ENCODE peak calls at places on chromosomes 1 and 21, in four cellular contexts. One of them, this sample, is unnamed.
A peak's percentile ranks its signal among the peaks of the same experiment; 100 is the strongest.

GRCh38 chr1:209549384-209550001 is 34.0 kb upstream of the CAMK1G start:
- DNase-seq in IMR-90: no peak
- DNase-seq in K562: peak; percentile 28
- DNase-seq in A549: no peak
- DNase-seq in this sample: peak; percentile 15

GRCh38 chr1:32538887-32539583 is at the start of gene ZBTB8A:
- DNase-seq in A549: peak; percentile 66
- DNase-seq in IMR-90: peak; percentile 52
- DNase-seq in K562: peak; percentile 25
- DNase-seq in this sample: peak; percentile 83

GRCh38 chr1:178935610-178936009 is 64.7 kb upstream of the ANGPTL1 start:
- DNase-seq in A549: no peak
- DNase-seq in K562: no peak
- DNase-seq in IMR-90: no peak
- DNase-seq in this sample: no peak

GRCh38 chr1:68963353-68963752 is 466.5 kb upstream of the DEPDC1 start:
- DNase-seq in A549: no peak
- DNase-seq in K562: no peak
- DNase-seq in IMR-90: no peak
- DNase-seq in this sample: no peak

GRCh38 chr21:36504067-36505058 is 24.4 kb upstream of the CLDN14 start:
- DNase-seq in A549: peak; percentile 44
- DNase-seq in K562: peak; percentile 58
- DNase-seq in IMR-90: peak; percentile 68
- DNase-seq in this sample: peak; percentile 35

GRCh38 chr1:23515905-23516304 is 15.1 kb downstream of the E2F2 start:
- DNase-seq in IMR-90: no peak
- DNase-seq in A549: no peak
- DNase-seq in K562: no peak
- DNase-seq in this sample: no peak

GRCh38 chr1:165240486-165240885 is 116.0 kb downstream of the LMX1A start:
- DNase-seq in IMR-90: no peak
- DNase-seq in A549: no peak
- DNase-seq in K562: no peak
- DNase-seq in this sample: no peak

GRCh38 chr1:37699147-37699546 is 6.8 kb downstream of the CDCA8 start:
- DNase-seq in K562: no peak
- DNase-seq in IMR-90: no peak
- DNase-seq in A549: no peak
- DNase-seq in this sample: no peak

GRCh38 chr1:17587693-17588047 is 48.2 kb downstream of the ARHGEF10L start:
- DNase-seq in K562: no peak
- DNase-seq in IMR-90: peak; percentile 68
- DNase-seq in A549: peak; percentile 16
- DNase-seq in this sample: no peak

GRCh38 chr1:89888480-89889335 is 67.9 kb downstream of the LRRC8D start:
- DNase-seq in K562: no peak
- DNase-seq in IMR-90: peak; percentile 29
- DNase-seq in A549: no peak
- DNase-seq in this sample: no peak

GRCh38 chr1:27166929-27167328 is 12.0 kb upstream of the SLC9A1 start:
- DNase-seq in K562: no peak
- DNase-seq in IMR-90: no peak
- DNase-seq in A549: no peak
- DNase-seq in this sample: no peak

DNA sequence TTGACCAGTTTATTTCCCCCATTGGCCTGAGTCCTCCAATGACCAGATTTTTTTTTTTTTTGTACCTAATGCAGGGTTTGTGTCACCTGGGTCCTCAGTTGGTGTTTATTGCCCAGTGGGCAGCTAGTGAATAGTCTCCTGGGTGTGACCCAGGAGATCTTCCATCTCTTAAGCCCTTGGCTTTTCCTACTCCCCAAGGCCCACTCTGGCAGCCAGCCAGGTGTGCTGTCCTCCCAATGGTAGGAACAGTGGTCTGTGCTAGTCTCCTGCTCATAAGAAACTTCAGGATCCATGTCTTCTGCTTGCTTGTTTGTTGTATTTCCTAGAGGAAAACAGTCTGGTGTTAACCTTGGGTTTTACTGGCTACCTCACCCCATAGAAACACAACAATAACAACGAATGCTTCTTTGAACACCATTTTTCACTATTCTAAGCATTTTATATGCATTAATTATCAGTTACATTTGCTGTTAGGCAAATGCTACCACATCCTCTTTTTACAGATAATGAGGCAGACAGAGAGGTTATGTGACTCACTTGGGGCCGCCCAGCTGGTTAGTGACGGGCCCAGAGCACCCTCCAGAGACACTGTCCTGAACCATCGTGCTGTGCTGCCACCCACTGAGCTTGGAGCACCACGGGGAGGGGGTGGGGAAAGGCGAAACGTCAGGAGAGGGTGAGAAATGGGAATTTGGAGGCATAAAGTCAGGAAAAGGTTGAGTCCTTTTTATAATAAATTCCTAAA is 107.5 kb downstream of the HIVEP3 start:
- DNase-seq in IMR-90: peak; percentile 56
- DNase-seq in K562: no peak
- DNase-seq in A549: no peak
- DNase-seq in this sample: no peak
- TF ChIP-seq RFX5 in IMR-90: no peak
- TF ChIP-seq RFX5 in K562: no peak
- TF ChIP-seq RFX5 in A549: no peak
- TF ChIP-seq RFX5 in this sample: no peak

DNA sequence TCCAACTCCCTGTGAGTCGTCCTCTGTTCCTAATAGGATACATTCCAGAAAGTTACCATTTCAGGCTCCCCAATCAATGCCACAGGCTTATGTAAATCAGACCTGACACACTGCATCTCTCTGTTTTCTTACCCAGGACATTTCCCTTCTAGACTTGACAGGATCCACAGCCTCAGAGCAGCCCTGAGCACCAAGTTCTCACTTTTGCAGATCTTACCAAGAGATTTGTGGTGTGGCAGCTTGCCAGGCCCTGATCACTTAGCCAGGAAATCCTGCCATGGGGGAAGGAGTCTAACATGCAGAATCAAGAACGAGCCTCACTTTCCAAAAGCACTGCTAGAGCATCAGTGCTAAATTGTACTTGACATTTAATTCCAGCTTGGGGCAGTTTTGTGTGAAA is 202.9 kb downstream of the TBX15 start:
- DNase-seq in IMR-90: no peak
- DNase-seq in A549: no peak
- DNase-seq in K562: no peak
- DNase-seq in this sample: no peak
- TF ChIP-seq RFX5 in IMR-90: no peak
- TF ChIP-seq RFX5 in A549: no peak
- TF ChIP-seq RFX5 in K562: no peak
- TF ChIP-seq RFX5 in this sample: no peak

GRCh38 chr21:32257952-32258785 is 20.7 kb downstream of the MIS18A start:
- DNase-seq in A549: peak; percentile 70
- DNase-seq in K562: peak; percentile 76
- DNase-seq in IMR-90: peak; percentile 85
- DNase-seq in this sample: peak; percentile 81
- TF ChIP-seq RFX5 in A549: no peak
- TF ChIP-seq RFX5 in K562: no peak
- TF ChIP-seq RFX5 in IMR-90: no peak
- TF ChIP-seq RFX5 in this sample: no peak

DNA sequence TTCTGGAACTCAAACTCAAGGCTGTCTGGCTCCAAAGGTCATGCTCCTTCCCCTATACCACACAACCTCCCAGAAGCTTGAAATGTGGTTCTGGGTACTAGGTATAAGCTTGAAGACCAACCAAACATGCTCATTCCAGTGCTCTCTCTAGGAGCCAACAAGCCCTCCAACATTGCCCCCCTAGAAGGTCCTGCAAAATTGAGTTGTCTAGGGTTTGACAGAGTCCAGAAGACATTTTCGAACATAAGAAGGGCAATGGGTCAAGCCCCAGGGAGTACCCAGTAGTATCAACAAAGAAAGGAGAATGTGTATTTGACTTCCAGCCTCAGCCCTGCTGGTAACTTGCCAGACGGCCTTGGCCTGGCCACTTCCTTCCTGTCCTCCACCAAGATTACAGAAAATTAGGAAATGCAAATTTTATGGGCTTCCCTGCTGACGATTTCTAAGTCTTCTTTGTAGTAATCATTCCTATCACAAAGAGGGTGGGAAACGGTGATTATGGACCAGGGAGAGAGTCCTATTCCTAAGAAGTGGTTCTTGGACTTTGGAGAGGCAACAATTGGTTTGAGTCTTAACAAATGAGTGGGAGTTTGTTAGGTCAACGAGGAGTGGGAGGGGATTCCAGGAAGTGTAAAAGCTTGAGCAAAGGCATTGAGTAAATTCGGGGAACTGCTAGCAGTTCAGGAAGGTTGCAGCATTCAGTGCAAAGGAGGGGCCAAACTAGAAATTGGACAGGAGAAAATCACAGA is 18.7 kb upstream of the SLAMF1 start:
- DNase-seq in A549: no peak
- DNase-seq in IMR-90: no peak
- DNase-seq in K562: peak; percentile 29
- DNase-seq in this sample: no peak
- TF ChIP-seq RFX5 in A549: no peak
- TF ChIP-seq RFX5 in IMR-90: no peak
- TF ChIP-seq RFX5 in K562: no peak
- TF ChIP-seq RFX5 in this sample: no peak

DNA sequence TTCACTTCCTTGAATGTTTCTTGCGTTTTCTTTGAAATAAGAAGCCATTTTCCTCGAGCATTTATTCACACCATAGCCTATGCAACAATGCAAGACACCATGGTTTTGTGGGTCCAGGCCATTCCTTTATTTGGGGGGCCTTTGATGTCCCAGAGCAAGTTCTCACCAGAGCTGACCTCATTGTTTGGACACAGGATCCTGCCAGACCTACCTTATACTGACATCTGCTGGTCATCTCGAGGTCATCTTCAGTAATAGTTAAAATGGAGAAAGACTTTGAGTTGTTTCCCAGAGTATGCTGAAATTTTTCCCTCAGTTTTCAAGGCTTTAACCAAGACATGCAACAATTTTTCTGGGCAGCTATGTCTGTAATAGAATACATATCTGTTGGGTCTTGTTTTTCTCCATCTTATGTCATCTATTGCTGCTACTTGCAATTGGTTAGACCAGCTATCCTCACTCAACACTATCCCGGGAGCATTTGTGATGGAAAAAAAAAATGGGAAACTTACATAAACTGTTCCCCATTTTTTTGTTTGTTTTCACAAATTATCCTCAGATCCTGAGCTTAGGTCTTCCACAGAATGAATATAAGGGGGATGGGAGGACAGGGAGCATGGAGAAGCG is 34.0 kb upstream of the BACE2 start:
- DNase-seq in A549: peak; percentile 41
- DNase-seq in K562: peak; percentile 66
- DNase-seq in IMR-90: peak; percentile 54
- DNase-seq in this sample: peak; percentile 61
- TF ChIP-seq RFX5 in A549: no peak
- TF ChIP-seq RFX5 in K562: no peak
- TF ChIP-seq RFX5 in IMR-90: no peak
- TF ChIP-seq RFX5 in this sample: no peak

GRCh38 chr21:31449912-31450535 is 106.0 kb upstream of the TIAM1 start:
- DNase-seq in K562: no peak
- DNase-seq in IMR-90: no peak
- DNase-seq in A549: no peak
- DNase-seq in this sample: no peak

GRCh38 chr21:31442339-31442738 is 98.3 kb upstream of the TIAM1 start:
- DNase-seq in K562: no peak
- DNase-seq in A549: no peak
- DNase-seq in IMR-90: no peak
- DNase-seq in this sample: no peak

GRCh38 chr21:31446206-31446900 is 102.3 kb upstream of the TIAM1 start:
- DNase-seq in IMR-90: no peak
- DNase-seq in K562: no peak
- DNase-seq in A549: no peak
- DNase-seq in this sample: no peak

GRCh38 chr21:31447477-31447876 is 103.4 kb upstream of the TIAM1 start:
- DNase-seq in A549: no peak
- DNase-seq in K562: no peak
- DNase-seq in IMR-90: peak; percentile 36
- DNase-seq in this sample: no peak

DNA sequence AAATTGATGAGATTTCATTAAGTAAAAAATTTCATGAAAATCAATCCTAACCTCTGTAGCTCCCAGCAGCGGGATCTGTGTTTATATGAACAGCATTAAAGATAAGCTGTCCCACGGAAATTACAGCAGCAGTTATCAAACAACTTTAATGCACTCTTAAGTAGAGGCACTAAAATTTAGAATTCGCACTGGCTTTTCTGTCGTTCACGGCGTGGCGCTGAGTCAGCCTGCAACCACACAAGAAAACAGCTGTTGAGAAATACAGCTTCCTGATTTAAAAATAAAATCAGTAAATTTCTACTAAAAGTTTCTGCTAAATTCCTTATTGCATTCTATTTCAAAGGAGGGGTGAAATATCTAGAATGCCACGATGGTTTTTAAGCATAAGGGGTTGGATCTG is 100.0 kb upstream of the TIAM1 start:
- DNase-seq in A549: no peak
- DNase-seq in K562: no peak
- DNase-seq in IMR-90: peak; percentile 4
- DNase-seq in this sample: no peak
- TF ChIP-seq RFX5 in A549: no peak
- TF ChIP-seq RFX5 in K562: no peak
- TF ChIP-seq RFX5 in IMR-90: no peak
- TF ChIP-seq RFX5 in this sample: no peak

This sample was measured in SK-N-SH.